ENCODE peak calls at places on chromosome 9, in seven cellular contexts. E, C, O, T, H, Y and D are unnamed samples.

GRCh38 chr9:136327313-136327971 is at the start of gene GPSM1:
- DNase-seq in E (peak), C (peak), O (peak), T (peak), H (peak), Y (no peak), D (no peak)

GRCh38 chr9:127452481-127453092 is 1.3 kb downstream of the LRSAM1 start:
- DNase-seq in E (peak), C (peak), O (no peak), T (peak), H (no peak), Y (no peak), D (no peak)

GRCh38 chr9:108473209-108474112 is 382.3 kb downstream of the ACTL7B start:
- DNase-seq in E (no peak), C (peak), O (peak), T (peak), H (peak), Y (no peak), D (no peak)

GRCh38 chr9:95305770-95306492 is 11.6 kb downstream of the FANCC start:
- DNase-seq in E (no peak), C (no peak), O (no peak), T (peak), H (no peak), Y (no peak), D (no peak)

GRCh38 chr9:19127881-19128719 is 808 bp upstream of the PLIN2 start:
- DNase-seq in E (peak), C (no peak), O (no peak), T (peak), H (peak), Y (peak), D (no peak)

GRCh38 chr9:137077758-137078693 is 709 bp downstream of the UAP1L1 start:
- DNase-seq in E (no peak), C (no peak), O (no peak), T (no peak), H (no peak), Y (no peak), D (no peak)

GRCh38 chr9:7137040-7137439 is 379.3 kb downstream of the KDM4C start:
- DNase-seq in E (peak), C (no peak), O (no peak), T (no peak), H (peak), Y (no peak), D (no peak)

GRCh38 chr9:136695955-136696354 is 8.7 kb upstream of the AGPAT2 start:
- DNase-seq in E (no peak), C (no peak), O (no peak), T (no peak), H (no peak), Y (no peak), D (no peak)

GRCh38 chr9:34457266-34458012 is 931 bp downstream of the FAM219A start:
- DNase-seq in E (peak), C (peak), O (peak), T (peak), H (peak), Y (no peak), D (no peak)

GRCh38 chr9:88060746-88061145 is 77.5 kb downstream of the SPATA31C2 start:
- DNase-seq in E (no peak), C (no peak), O (no peak), T (no peak), H (no peak), Y (no peak), D (no peak)

GRCh38 chr9:91066042-91066415 is 264.4 kb downstream of the SYK start:
- DNase-seq in E (no peak), C (no peak), O (no peak), T (no peak), H (no peak), Y (no peak), D (no peak)

GRCh38 chr9:35923927-35924763 is 14.9 kb downstream of the SPAAR start:
- DNase-seq in E (peak), C (peak), O (peak), T (peak), H (peak), Y (no peak), D (no peak)

GRCh38 chr9:63817622-63818518 is 1467.1 kb downstream of the FOXD4L5 start:
- DNase-seq in E (peak), C (no peak), O (no peak), T (no peak), H (peak), Y (peak), D (peak)

GRCh38 chr9:18447131-18447530 is 26.8 kb upstream of the ADAMTSL1 start:
- DNase-seq in E (peak), C (peak), O (peak), T (peak), H (peak), Y (no peak), D (no peak)

GRCh38 chr9:90259302-90260246 is 383.1 kb downstream of the DIRAS2 start:
- DNase-seq in E (no peak), C (no peak), O (peak), T (no peak), H (no peak), Y (no peak), D (no peak)

GRCh38 chr9:94808926-94809700 is 82.6 kb downstream of the AOPEP start:
- DNase-seq in E (no peak), C (no peak), O (no peak), T (peak), H (no peak), Y (no peak), D (no peak)

GRCh38 chr9:79221084-79221483 is 350.7 kb upstream of the TLE4 start:
- DNase-seq in E (no peak), C (peak), O (peak), T (peak), H (no peak), Y (no peak), D (no peak)

GRCh38 chr9:99782962-99783718 is 38.5 kb upstream of the NR4A3 start:
- DNase-seq in E (no peak), C (no peak), O (no peak), T (no peak), H (no peak), Y (no peak), D (no peak)

GRCh38 chr9:117434568-117434967 is 19.7 kb upstream of the ASTN2 start:
- DNase-seq in E (no peak), C (peak), O (no peak), T (no peak), H (no peak), Y (no peak), D (no peak)

GRCh38 chr9:134585021-134585561 is 56.5 kb upstream of the COL5A1 start:
- DNase-seq in E (peak), C (no peak), O (no peak), T (no peak), H (no peak), Y (no peak), D (no peak)

GRCh38 chr9:136225366-136225747 is 20.3 kb downstream of the QSOX2 start:
- DNase-seq in E (no peak), C (no peak), O (no peak), T (no peak), H (no peak), Y (peak), D (peak)

GRCh38 chr9:118963674-118964073 is 405.6 kb downstream of the BRINP1 start:
- DNase-seq in E (no peak), C (no peak), O (no peak), T (no peak), H (no peak), Y (no peak), D (no peak)

DNA sequence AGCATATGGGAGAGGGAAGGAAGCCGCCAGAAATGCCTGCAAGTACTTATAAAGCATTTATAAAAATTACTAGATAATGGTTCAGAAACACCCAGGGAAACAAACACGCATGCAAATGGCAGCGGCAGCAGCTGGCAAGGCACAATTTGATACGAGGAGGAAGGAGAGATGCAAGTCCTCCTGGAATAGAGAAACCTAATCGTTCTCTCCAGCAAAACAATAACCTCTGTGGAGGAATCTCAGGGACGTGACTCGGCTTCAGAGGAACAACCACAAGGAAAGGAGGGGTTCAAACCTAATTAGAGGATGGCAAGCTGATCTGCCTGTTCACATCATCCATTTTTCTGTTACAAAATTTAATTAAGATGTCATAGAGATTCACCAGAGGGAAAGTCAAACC is 8.8 kb downstream of the TTLL11 start:
- DNase-seq in E (no peak), C (no peak), O (no peak), T (no peak), H (no peak), Y (no peak), D (no peak)
- TF ChIP-seq CTCF in E (no peak), C (no peak), O (no peak), T (no peak), H (no peak), Y (no peak), D (no peak)

GRCh38 chr9:123933401-123933800 is 3.5 kb upstream of the DENND1A start:
- DNase-seq in E (no peak), C (peak), O (peak), T (peak), H (no peak), Y (no peak), D (no peak)
- TF ChIP-seq CTCF in E (no peak), C (no peak), O (no peak), T (no peak), H (no peak), Y (no peak), D (no peak)

DNA sequence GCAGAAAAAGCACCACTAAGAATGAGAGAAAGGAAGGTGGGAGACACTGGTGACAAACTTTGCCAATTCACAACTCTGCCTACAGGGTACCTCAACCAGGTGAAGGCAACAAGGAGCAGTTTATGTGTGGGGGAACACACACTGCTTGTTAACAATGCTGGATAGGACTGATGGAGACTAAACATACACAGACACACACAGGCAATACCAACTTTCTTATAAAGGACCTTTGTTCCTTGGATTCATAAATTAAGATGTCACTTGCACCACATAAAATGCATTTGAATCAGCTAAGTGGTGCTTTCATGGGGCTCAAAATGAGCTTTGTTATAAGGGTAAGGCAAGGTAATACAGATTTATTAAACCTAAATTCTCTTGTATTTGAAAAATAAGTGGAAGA is 4.0 kb downstream of the TSTD2 start:
- DNase-seq in E (no peak), C (no peak), O (no peak), T (no peak), H (no peak), Y (no peak), D (no peak)
- TF ChIP-seq CTCF in E (no peak), C (no peak), O (no peak), T (no peak), H (no peak), Y (no peak), D (no peak)

GRCh38 chr9:93207326-93207814 is 23.4 kb downstream of the WNK2 start:
- DNase-seq in E (no peak), C (no peak), O (peak), T (peak), H (no peak), Y (no peak), D (no peak)
- TF ChIP-seq CTCF in E (no peak), C (no peak), O (no peak), T (no peak), H (no peak), Y (no peak), D (no peak)

GRCh38 chr9:106111039-106111740 is 416.8 kb downstream of the TMEM38B start:
- DNase-seq in E (no peak), C (no peak), O (no peak), T (no peak), H (no peak), Y (no peak), D (no peak)
- TF ChIP-seq CTCF in E (no peak), C (no peak), O (no peak), T (no peak), H (no peak), Y (no peak), D (no peak)

GRCh38 chr9:129195606-129196005 is 17.5 kb upstream of the IER5L start:
- DNase-seq in E (no peak), C (no peak), O (no peak), T (no peak), H (no peak), Y (no peak), D (no peak)

GRCh38 chr9:129200255-129200654 is 22.2 kb upstream of the IER5L start:
- DNase-seq in E (no peak), C (no peak), O (no peak), T (no peak), H (no peak), Y (no peak), D (no peak)

GRCh38 chr9:129201289-129201688 is 23.2 kb upstream of the IER5L start:
- DNase-seq in E (no peak), C (no peak), O (no peak), T (no peak), H (no peak), Y (no peak), D (no peak)

GRCh38 chr9:129198737-129199435 is 20.8 kb upstream of the IER5L start:
- DNase-seq in E (no peak), C (no peak), O (no peak), T (no peak), H (no peak), Y (no peak), D (no peak)

GRCh38 chr9:129197978-129198736 is 20.1 kb upstream of the IER5L start:
- DNase-seq in E (no peak), C (no peak), O (peak), T (peak), H (peak), Y (no peak), D (no peak)
- TF ChIP-seq CTCF in E (no peak), C (no peak), O (no peak), T (peak), H (no peak), Y (no peak), D (no peak)

GRCh38 chr9:12720551-12720950 is 27.4 kb downstream of the TYRP1 start:
- DNase-seq in E (no peak), C (no peak), O (no peak), T (no peak), H (no peak), Y (no peak), D (no peak)

GRCh38 chr9:12716823-12717222 is 23.6 kb downstream of the TYRP1 start:
- DNase-seq in E (no peak), C (no peak), O (no peak), T (no peak), H (no peak), Y (no peak), D (no peak)

GRCh38 chr9:12718482-12719026 is 25.4 kb downstream of the TYRP1 start:
- DNase-seq in E (no peak), C (no peak), O (no peak), T (peak), H (no peak), Y (no peak), D (no peak)

GRCh38 chr9:12717907-12718306 is 24.7 kb downstream of the TYRP1 start:
- DNase-seq in E (no peak), C (no peak), O (no peak), T (no peak), H (no peak), Y (no peak), D (no peak)

GRCh38 chr9:12719431-12719830 is 26.2 kb downstream of the TYRP1 start:
- DNase-seq in E (no peak), C (peak), O (peak), T (peak), H (no peak), Y (no peak), D (no peak)
- TF ChIP-seq CTCF in E (peak), C (peak), O (peak), T (peak), H (peak), Y (no peak), D (peak)

DNA sequence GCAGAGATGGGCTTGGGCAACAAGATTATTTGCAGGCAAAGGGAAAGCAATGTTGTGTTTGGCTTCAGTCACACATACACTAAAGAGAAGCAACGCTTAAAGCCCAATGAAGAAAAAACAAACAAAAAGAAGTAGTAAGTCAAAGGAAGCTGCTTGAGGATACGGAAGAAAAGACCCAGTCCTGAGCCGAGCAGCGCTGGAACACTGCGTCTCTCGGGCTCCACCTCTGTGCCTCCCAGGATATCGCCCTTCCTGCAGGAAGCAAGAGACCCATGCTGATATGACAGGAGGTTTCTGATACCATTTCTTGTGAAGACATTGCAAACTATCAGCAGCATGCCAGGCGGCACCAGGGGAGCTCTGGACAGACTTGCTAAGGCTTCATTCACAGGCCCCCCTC is 9.9 kb downstream of the GNAQ start:
- DNase-seq in E (no peak), C (no peak), O (no peak), T (peak), H (no peak), Y (no peak), D (no peak)
- TF ChIP-seq CTCF in E (no peak), C (no peak), O (no peak), T (peak), H (no peak), Y (no peak), D (no peak)